ENCODE peak calls at places on chromosome 21, in eight cellular contexts. R is lung microvascular endothelial cell, H is ovary, S is K562, A is H9, V is H54, D is NCI-H446, Y is kidney. B is an unnamed sample.

GRCh38 chr21:29657228-29657989 is 282.4 kb downstream of the GRIK1 start:
- DNase-seq in R (no peak), H (no peak), S (peak), A (no peak), V (no peak), D (no peak), Y (no peak), B (no peak)

GRCh38 chr21:35559881-35560280 is 500.4 kb downstream of the SETD4 start:
- DNase-seq in R (no peak), H (no peak), S (no peak), A (no peak), V (no peak), D (no peak), Y (no peak), B (no peak)

GRCh38 chr21:44800103-44800502 is 1.5 kb downstream of the UBE2G2 start:
- DNase-seq in R (peak), H (no peak), S (no peak), A (no peak), V (no peak), D (no peak), Y (no peak), B (no peak)

GRCh38 chr21:31557421-31557955 is 102.0 kb upstream of the SOD1 start:
- DNase-seq in R (no peak), H (no peak), S (no peak), A (peak), V (no peak), D (peak), Y (peak), B (no peak)

GRCh38 chr21:41328660-41329300 is 12.2 kb downstream of the FAM3B start:
- DNase-seq in R (no peak), H (no peak), S (no peak), A (no peak), V (no peak), D (no peak), Y (no peak), B (no peak)

GRCh38 chr21:38950388-38951094 is 144.8 kb downstream of the ETS2 start:
- DNase-seq in R (no peak), H (no peak), S (no peak), A (no peak), V (no peak), D (no peak), Y (no peak), B (no peak)

GRCh38 chr21:28309596-28309995 is 683.1 kb downstream of the LTN1 start:
- DNase-seq in R (no peak), H (no peak), S (no peak), A (no peak), V (no peak), D (no peak), Y (no peak), B (no peak)

GRCh38 chr21:37061926-37062591 is 10.8 kb downstream of the PIGP start:
- DNase-seq in R (no peak), H (peak), S (no peak), A (no peak), V (no peak), D (no peak), Y (no peak), B (no peak)

GRCh38 chr21:44455524-44456206 is 355 bp downstream of the LRRC3 start:
- DNase-seq in R (peak), H (peak), S (no peak), A (peak), V (no peak), D (no peak), Y (peak), B (no peak)

GRCh38 chr21:26795866-26796329 is 49.3 kb downstream of the ADAMTS1 start:
- DNase-seq in R (peak), H (peak), S (no peak), A (no peak), V (peak), D (peak), Y (no peak), B (no peak)

GRCh38 chr21:29192999-29193563 is 62.6 kb downstream of the MAP3K7CL start:
- DNase-seq in R (no peak), H (no peak), S (no peak), A (no peak), V (no peak), D (peak), Y (no peak), B (no peak)

GRCh38 chr21:38917045-38917774 is 111.5 kb downstream of the ETS2 start:
- DNase-seq in R (no peak), H (no peak), S (no peak), A (no peak), V (no peak), D (no peak), Y (peak), B (no peak)

GRCh38 chr21:45889961-45890360 is 91.6 kb upstream of the COL6A1 start:
- DNase-seq in R (no peak), H (no peak), S (no peak), A (no peak), V (no peak), D (no peak), Y (peak), B (no peak)

GRCh38 chr21:42405064-42406059 is 1.7 kb downstream of the UBASH3A start:
- DNase-seq in R (no peak), H (no peak), S (no peak), A (no peak), V (no peak), D (no peak), Y (no peak), B (no peak)

GRCh38 chr21:27149034-27149433 is 182.1 kb upstream of the ADAMTS5 start:
- DNase-seq in R (no peak), H (no peak), S (no peak), A (no peak), V (no peak), D (no peak), Y (no peak), B (no peak)

GRCh38 chr21:43269461-43269860 is 100.7 kb downstream of the CRYAA start:
- DNase-seq in R (no peak), H (no peak), S (peak), A (peak), V (no peak), D (no peak), Y (peak), B (no peak)

GRCh38 chr21:28423521-28423920 is 569.2 kb downstream of the LTN1 start:
- DNase-seq in R (no peak), H (no peak), S (no peak), A (no peak), V (no peak), D (no peak), Y (no peak), B (no peak)

GRCh38 chr21:42305707-42306147 is 9.5 kb downstream of the TFF3 start:
- DNase-seq in R (no peak), H (no peak), S (no peak), A (no peak), V (no peak), D (no peak), Y (no peak), B (no peak)

GRCh38 chr21:25507522-25507921 is 99.8 kb downstream of the MRPL39 start:
- DNase-seq in R (no peak), H (no peak), S (no peak), A (no peak), V (no peak), D (no peak), Y (no peak), B (no peak)

GRCh38 chr21:43322805-43323204 is 104.1 kb downstream of the SIK1 start:
- DNase-seq in R (no peak), H (no peak), S (no peak), A (no peak), V (no peak), D (no peak), Y (no peak), B (no peak)

GRCh38 chr21:45386728-45387371 is 18.1 kb upstream of the COL18A1 start:
- DNase-seq in R (peak), H (peak), S (no peak), A (no peak), V (peak), D (no peak), Y (peak), B (no peak)

GRCh38 chr21:31156169-31156568 is 117.9 kb upstream of the KRTAP19-8 start:
- DNase-seq in R (no peak), H (no peak), S (no peak), A (no peak), V (no peak), D (no peak), Y (no peak), B (no peak)

GRCh38 chr21:39852021-39852721 is 15.1 kb upstream of the PCP4 start:
- DNase-seq in R (no peak), H (no peak), S (no peak), A (no peak), V (no peak), D (no peak), Y (no peak), B (no peak)

GRCh38 chr21:39106881-39107462 is 76.3 kb downstream of the PSMG1 start:
- DNase-seq in R (no peak), H (no peak), S (no peak), A (no peak), V (no peak), D (no peak), Y (no peak), B (no peak)

GRCh38 chr21:45940621-45941337 is 40.8 kb upstream of the COL6A1 start:
- DNase-seq in R (no peak), H (no peak), S (no peak), A (no peak), V (no peak), D (no peak), Y (no peak), B (no peak)

B was measured in pulmonary artery endothelial cell.